ENCODE peak calls at places on chromosomes 3 and 15, in five cellular contexts. M, W, S, P and Y are unnamed samples.

GRCh38 chr3:50341996-50342732 is 1.5 kb upstream of the RASSF1 start:
- DNase-seq in M (no peak), W (no peak), S (no peak), P (no peak), Y (no peak)

GRCh38 chr3:128276151-128276445 is 122.8 kb downstream of the EEFSEC start:
- DNase-seq in M (no peak), W (no peak), S (no peak), P (no peak), Y (no peak)

GRCh38 chr3:38549957-38550840 is 54.1 kb downstream of the EXOG start:
- DNase-seq in M (no peak), W (no peak), S (no peak), P (no peak), Y (no peak)

GRCh38 chr3:81816473-81817260 is 55.2 kb upstream of the GBE1 start:
- DNase-seq in M (peak), W (no peak), S (no peak), P (no peak), Y (no peak)

GRCh38 chr15:90121086-90121485 is 18.8 kb upstream of the IDH2 start:
- DNase-seq in M (no peak), W (no peak), S (no peak), P (no peak), Y (no peak)

GRCh38 chr3:139585820-139586219 is 46.3 kb upstream of the RBP1 start:
- DNase-seq in M (no peak), W (no peak), S (no peak), P (no peak), Y (no peak)

GRCh38 chr3:99866167-99866810 is 48.6 kb downstream of the CMSS1 start:
- DNase-seq in M (peak), W (no peak), S (no peak), P (no peak), Y (no peak)

GRCh38 chr15:28914483-28915023 is 28.8 kb downstream of the APBA2 start:
- DNase-seq in M (no peak), W (no peak), S (no peak), P (no peak), Y (no peak)

GRCh38 chr3:15959434-15959811 is 161.6 kb upstream of the ANKRD28 start:
- DNase-seq in M (no peak), W (no peak), S (no peak), P (no peak), Y (no peak)

GRCh38 chr3:88041005-88041404 is 17.8 kb downstream of the CGGBP1 start:
- DNase-seq in M (no peak), W (no peak), S (no peak), P (no peak), Y (no peak)

GRCh38 chr3:115827494-115827893 is 204.2 kb downstream of the GAP43 start:
- DNase-seq in M (no peak), W (no peak), S (no peak), P (no peak), Y (no peak)

GRCh38 chr15:51312754-51313390 is 25.5 kb downstream of the CYP19A1 start:
- DNase-seq in M (no peak), W (no peak), S (no peak), P (no peak), Y (no peak)

GRCh38 chr3:126083511-126083912 is 412 bp downstream of the SLC41A3 start:
- DNase-seq in M (peak), W (no peak), S (no peak), P (no peak), Y (peak)

GRCh38 chr3:48240000-48240710 is 749 bp upstream of the ZNF589 start:
- DNase-seq in M (no peak), W (no peak), S (no peak), P (no peak), Y (no peak)

GRCh38 chr3:67034371-67034770 is 36.3 kb downstream of the KBTBD8 start:
- DNase-seq in M (no peak), W (no peak), S (no peak), P (no peak), Y (no peak)